ENCODE peak calls at places on chromosome 15, in four cellular contexts. I is SK-N-SH, O is GM23338, V is GM12878. Y is an unnamed sample.

GRCh38 chr15:66840615-66841014 is 138.6 kb downstream of the SMAD6 start:
- DNase-seq in V (no peak), O (no peak), I (no peak), Y (no peak)

GRCh38 chr15:90007089-90007487 is 6.0 kb downstream of the ZNF710 start:
- DNase-seq in V (no peak), O (no peak), I (no peak), Y (no peak)

GRCh38 chr15:57235865-57236264 is 140.4 kb upstream of the CGNL1 start:
- DNase-seq in I (peak), O (peak), V (no peak), Y (no peak)

GRCh38 chr15:74620636-74621545 is 5.3 kb downstream of the CLK3 start:
- DNase-seq in O (peak), I (peak), V (no peak), Y (peak)

GRCh38 chr15:39553947-39554731 is 26.7 kb upstream of the THBS1 start:
- DNase-seq in I (no peak), O (no peak), V (peak), Y (no peak)

GRCh38 chr15:49062900-49063299 is 16.7 kb upstream of the SECISBP2L start:
- DNase-seq in I (no peak), O (peak), V (no peak), Y (no peak)

GRCh38 chr15:40754574-40754882 is 526 bp downstream of the RMDN3 start:
- DNase-seq in I (peak), V (no peak), O (peak), Y (peak)

GRCh38 chr15:96037584-96037983 is 292.9 kb upstream of the NR2F2 start:
- DNase-seq in I (no peak), O (no peak), V (peak), Y (peak)

GRCh38 chr15:96326551-96327154 is 3.8 kb upstream of the NR2F2 start:
- DNase-seq in O (peak), I (no peak), V (no peak), Y (no peak)

GRCh38 chr15:42728562-42728961 is 8.4 kb downstream of the CDAN1 start:
- DNase-seq in I (peak), O (no peak), V (no peak), Y (no peak)

GRCh38 chr15:89740137-89740536 is 10.9 kb downstream of the MESP1 start:
- DNase-seq in V (peak), O (peak), I (peak), Y (peak)

GRCh38 chr15:40029979-40030893 is 8.7 kb downstream of the SRP14 start:
- DNase-seq in I (no peak), V (no peak), O (peak), Y (no peak)

GRCh38 chr15:48355377-48355776 is 24.1 kb downstream of the DUT start:
- DNase-seq in V (no peak), O (no peak), I (no peak), Y (no peak)

GRCh38 chr15:79168922-79169322 is 78.3 kb upstream of the RASGRF1 start:
- DNase-seq in V (no peak), I (no peak), O (peak), Y (no peak)

GRCh38 chr15:29208352-29208751 is 61.3 kb downstream of the NSMCE3 start:
- DNase-seq in V (no peak), O (no peak), I (peak), Y (no peak)

GRCh38 chr15:67064607-67065530 is 533 bp upstream of the SMAD3 start:
- DNase-seq in O (peak), I (no peak), V (no peak), Y (no peak)

GRCh38 chr15:42151736-42152135 is 4.7 kb downstream of the PLA2G4F start:
- DNase-seq in I (no peak), O (no peak), V (no peak), Y (no peak)

GRCh38 chr15:68639926-68640600 is 61.3 kb downstream of the CORO2B start:
- DNase-seq in I (no peak), V (no peak), O (no peak), Y (no peak)

GRCh38 chr15:62453979-62454378 is 288.9 kb upstream of the C2CD4B start:
- DNase-seq in O (no peak), I (no peak), V (no peak), Y (no peak)

GRCh38 chr15:31265090-31265870 is 61.4 kb upstream of the KLF13 start:
- DNase-seq in V (no peak), I (no peak), O (no peak), Y (no peak)

GRCh38 chr15:53534105-53534839 is 225.2 kb downstream of the WDR72 start:
- DNase-seq in I (no peak), V (no peak), O (no peak), Y (no peak)

GRCh38 chr15:68001811-68002210 is 52.3 kb upstream of the PIAS1 start:
- DNase-seq in I (no peak), O (no peak), V (no peak), Y (no peak)

GRCh38 chr15:40938530-40938870 is 9.4 kb downstream of the DLL4 start:
- DNase-seq in I (no peak), O (no peak), V (no peak), Y (no peak)

GRCh38 chr15:51342249-51342999 is 969 bp downstream of the GLDN start:
- DNase-seq in I (peak), V (no peak), O (peak), Y (no peak)
- TF ChIP-seq REST in I (no peak), V (no peak), O (no peak), Y (no peak)

GRCh38 chr15:101201411-101202174 is 50.3 kb downstream of the CHSY1 start:
- DNase-seq in I (peak), V (no peak), O (peak), Y (peak)
- TF ChIP-seq POLR2AphosphoS5 in I (peak), V (no peak), O (no peak), Y (no peak)

GRCh38 chr15:80668546-80669236 is 26.4 kb upstream of the ABHD17C start:
- DNase-seq in O (no peak), V (no peak), I (no peak), Y (no peak)

GRCh38 chr15:80674245-80674614 is 20.9 kb upstream of the ABHD17C start:
- DNase-seq in V (peak), I (no peak), O (no peak), Y (no peak)

GRCh38 chr15:80677041-80677440 is 18.1 kb upstream of the ABHD17C start:
- DNase-seq in V (no peak), I (no peak), O (no peak), Y (no peak)

GRCh38 chr15:80669599-80670273 is 25.4 kb upstream of the ABHD17C start:
- DNase-seq in O (no peak), V (no peak), I (no peak), Y (no peak)

GRCh38 chr15:80673561-80674244 is 21.4 kb upstream of the ABHD17C start:
- DNase-seq in I (no peak), O (peak), V (no peak), Y (no peak)
- TF ChIP-seq CTCF in I (no peak), O (peak), V (peak), Y (no peak)

GRCh38 chr15:71273731-71274447 is 158.6 kb downstream of the THSD4 start:
- DNase-seq in I (no peak), O (no peak), V (no peak), Y (no peak)
- TF ChIP-seq REST in I (no peak), O (no peak), V (no peak), Y (no peak)

DNA sequence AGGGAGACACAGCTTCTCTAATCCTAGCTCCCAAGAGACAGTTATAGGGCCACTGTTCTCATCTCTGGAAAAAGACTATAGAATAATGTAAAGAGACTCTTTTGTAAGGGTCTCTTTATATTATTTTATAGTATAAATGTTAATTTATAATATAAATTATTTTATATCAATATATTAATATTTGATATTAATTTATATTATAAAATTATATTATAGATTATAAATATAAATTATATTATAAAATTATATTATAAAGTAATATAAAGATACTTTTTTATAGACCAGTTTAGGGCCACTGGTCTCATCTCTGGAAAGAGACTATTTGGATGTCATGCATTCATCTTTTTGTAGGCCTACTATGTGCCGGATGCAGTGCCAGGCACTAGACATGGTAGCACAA is 53.9 kb downstream of the SV2B start:
- DNase-seq in O (no peak), I (no peak), V (no peak), Y (no peak)
- TF ChIP-seq POLR2AphosphoS5 in O (no peak), I (no peak), V (no peak), Y (no peak)

GRCh38 chr15:84862214-84862975 is 22.1 kb upstream of the SLC28A1 start:
- DNase-seq in I (no peak), O (no peak), V (no peak), Y (no peak)
- TF ChIP-seq CTCF in I (no peak), O (peak), V (peak), Y (no peak)

GRCh38 chr15:64383760-64384159 is 2.5 kb upstream of the PCLAF start:
- DNase-seq in V (no peak), O (no peak), I (no peak), Y (no peak)

GRCh38 chr15:64386291-64386690 is 1.3 kb upstream of the TRIP4 start:
- DNase-seq in V (no peak), O (no peak), I (no peak), Y (no peak)

GRCh38 chr15:64387562-64388168 is at the start of gene TRIP4:
- DNase-seq in O (peak), V (peak), I (peak), Y (peak)
- TF ChIP-seq REST in O (peak), V (peak), I (peak), Y (peak)

Y was measured in HL-60.